ENCODE peak calls at places on chromosomes 6 and 20, in nine cellular contexts. R is mucosa of descending colon, S is HCT116, I is fibroblast of the aortic adventitia, X is AG09309, P is fibroblast of lung, N is lower leg skin, V is pancreas, D is OCI-LY7. B is an unnamed sample.
A peak's percentile ranks its signal among the peaks of the same experiment; 100 is the strongest.

GRCh38 chr6:13586936-13587542 is 12.6 kb downstream of the SIRT5 start:
- DNase-seq in N (no peak), P (peak; percentile 59), X (no peak), I (peak; percentile 18), D (no peak), S (no peak), R (no peak), V (no peak), B (peak; percentile 6)

GRCh38 chr20:49658508-49658907 is 55.2 kb downstream of the B4GALT5 start:
- DNase-seq in N (no peak), X (no peak), V (no peak), R (no peak), S (no peak), D (no peak), P (no peak), I (no peak), B (no peak)

GRCh38 chr6:35392773-35393672 is 50.7 kb downstream of the PPARD start:
- DNase-seq in I (no peak), N (no peak), S (no peak), V (no peak), D (no peak), P (no peak), R (no peak), X (no peak), B (no peak)

GRCh38 chr20:44594730-44595129 is 12.4 kb downstream of the PKIG start:
- DNase-seq in V (no peak), R (no peak), N (no peak), S (no peak), I (peak; percentile 67), X (no peak), P (peak; percentile 81), D (no peak), B (peak; percentile 88)

GRCh38 chr20:12816009-12816408 is 192.8 kb upstream of the SPTLC3 start:
- DNase-seq in I (no peak), V (no peak), S (no peak), D (no peak), X (no peak), R (no peak), P (no peak), N (no peak), B (no peak)

GRCh38 chr6:79250107-79250514 is 15.6 kb upstream of the HMGN3 start:
- DNase-seq in X (no peak), S (no peak), P (no peak), N (no peak), D (peak; percentile 33), V (no peak), I (no peak), R (no peak), B (peak; percentile 15)

GRCh38 chr6:64672131-64672530 is 1034.9 kb downstream of the EYS start:
- DNase-seq in X (no peak), R (no peak), I (no peak), N (no peak), P (no peak), S (no peak), V (no peak), D (no peak), B (no peak)

GRCh38 chr6:139407718-139408222 is 33.3 kb upstream of the CITED2 start:
- DNase-seq in D (no peak), P (peak; percentile 100), V (no peak), S (no peak), I (peak; percentile 99), N (no peak), R (no peak), X (peak; percentile 97), B (peak; percentile 88)

GRCh38 chr6:21887301-21888185 is 294.0 kb downstream of the SOX4 start:
- DNase-seq in R (no peak), P (peak; percentile 88), V (no peak), I (peak; percentile 85), N (no peak), D (no peak), X (no peak), S (no peak), B (peak; percentile 55)

GRCh38 chr6:117477988-117478852 is 4.3 kb upstream of the DCBLD1 start:
- DNase-seq in X (no peak), V (no peak), S (no peak), P (no peak), D (peak; percentile 3), I (no peak), R (no peak), N (no peak), B (peak; percentile 40)

GRCh38 chr6:151154418-151154817 is 85.3 kb upstream of the AKAP12 start:
- DNase-seq in S (no peak), D (no peak), R (no peak), V (peak; percentile 26), N (no peak), X (no peak), I (peak; percentile 24), P (no peak), B (peak; percentile 41)

GRCh38 chr6:53728570-53729194 is 63.1 kb upstream of the KLHL31 start:
- DNase-seq in R (no peak), V (peak; percentile 22), S (no peak), N (no peak), X (no peak), D (peak; percentile 33), I (peak; percentile 61), P (peak; percentile 38), B (peak; percentile 61)

GRCh38 chr6:3848380-3848779 is 793 bp upstream of the FAM50B start:
- DNase-seq in X (peak; percentile 74), P (peak; percentile 18), R (no peak), N (peak; percentile 36), S (no peak), V (no peak), D (no peak), I (no peak), B (peak; percentile 31)

GRCh38 chr6:42821846-42822245 is 40.0 kb downstream of the BICRAL start:
- DNase-seq in V (no peak), R (no peak), X (no peak), D (no peak), S (no peak), I (no peak), P (no peak), N (no peak), B (peak; percentile 26)

GRCh38 chr6:3147914-3148757 is 9.2 kb downstream of the TUBB2A start:
- DNase-seq in X (no peak), I (no peak), P (no peak), N (no peak), D (no peak), S (no peak), V (peak; percentile 81), R (no peak), B (no peak)

GRCh38 chr6:78607188-78607587 is 260.2 kb upstream of the IRAK1BP1 start:
- DNase-seq in I (peak; percentile 76), X (no peak), P (peak; percentile 90), R (no peak), N (no peak), V (no peak), S (no peak), D (no peak), B (peak; percentile 35)

DNA sequence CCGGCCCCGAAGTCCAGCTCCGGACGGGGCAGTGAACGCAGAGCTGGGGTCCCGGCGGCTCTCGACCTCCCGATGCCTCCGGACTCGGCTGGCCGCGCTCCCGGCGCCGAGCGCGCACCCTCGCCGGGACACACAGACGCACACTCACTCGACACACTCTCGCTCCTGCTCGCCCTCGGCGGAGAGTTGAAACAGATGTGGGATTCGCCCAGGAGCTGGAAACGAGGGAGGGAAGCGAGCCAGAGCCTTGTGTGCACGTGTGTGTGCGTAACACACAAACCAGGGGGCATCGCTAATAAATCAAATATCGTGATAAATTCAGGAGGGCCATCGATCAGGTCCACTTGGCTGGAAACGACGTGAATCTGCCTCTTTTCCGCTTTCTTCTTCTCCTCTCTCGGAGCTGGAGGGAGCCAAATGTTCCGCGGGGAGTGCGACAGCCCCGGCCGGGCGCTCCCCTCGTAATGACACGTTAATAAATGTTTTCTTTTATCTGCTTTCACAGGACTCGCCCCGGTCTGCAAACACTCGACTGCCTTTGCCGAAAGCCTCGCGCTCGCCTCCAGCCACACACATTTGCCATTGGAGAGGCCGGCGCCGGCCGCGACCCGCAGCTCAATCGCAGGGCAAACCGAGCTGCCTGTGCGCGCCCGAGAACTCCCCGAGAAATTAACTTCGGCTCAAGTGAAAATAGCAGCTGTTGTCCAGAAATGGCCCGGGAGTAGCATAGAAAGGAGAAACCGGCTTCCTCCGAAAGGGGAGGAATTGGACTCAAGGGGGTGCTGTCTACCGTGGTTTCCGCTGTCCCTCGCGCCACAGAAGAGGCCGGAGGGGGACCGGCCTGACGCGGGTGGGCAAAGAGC is 850 bp upstream of the SULF2 start:
- DNase-seq in S (peak; percentile 64), I (peak; percentile 76), R (peak; percentile 69), N (peak; percentile 53), X (peak; percentile 54), V (peak; percentile 61), D (no peak), P (peak; percentile 85), B (peak; percentile 90)
- H3K4me3 ChIP-seq in S (peak overlapping the region; percentile 35), I (peak overlapping the region; percentile 52), R (peak overlapping the region; percentile 11), N (peak overlapping the region; percentile 4), X (peak overlapping the region; percentile 39), V (peak overlapping the region; percentile 40), D (no peak overlapping the region), P (peak overlapping the region; percentile 11), B (peak overlapping the region; percentile 47)

DNA sequence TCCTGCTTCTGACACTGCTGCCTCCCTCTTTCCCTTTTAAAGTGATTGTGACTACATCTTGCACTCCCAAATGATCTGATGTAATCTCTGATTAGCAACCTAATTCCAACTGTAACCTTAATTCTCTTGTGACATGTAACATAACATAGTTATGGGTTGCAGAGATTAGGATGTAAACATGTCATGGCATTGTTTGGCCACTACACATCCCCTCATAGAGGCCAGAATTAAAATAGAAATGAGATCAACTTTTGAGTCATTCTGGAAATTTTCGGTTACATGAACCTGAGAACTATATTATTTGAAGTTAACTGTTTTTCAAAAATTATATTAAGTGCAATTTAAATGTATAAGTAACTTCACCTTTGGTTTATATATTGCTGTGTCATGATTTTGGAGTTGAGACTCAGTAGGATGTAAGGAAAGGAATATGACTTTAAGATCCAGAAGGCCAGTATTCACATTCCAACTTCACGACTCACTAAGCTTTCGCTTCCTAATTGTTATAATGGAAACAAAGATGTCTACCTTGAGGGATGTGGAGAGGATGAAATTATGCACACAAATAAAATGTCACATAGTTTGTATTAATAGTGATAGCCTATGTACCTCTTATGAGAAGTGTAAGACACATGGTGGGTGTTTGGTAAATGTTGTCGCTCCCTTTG is 611.9 kb upstream of the MAP3K7 start:
- DNase-seq in N (no peak), X (no peak), V (no peak), P (peak; percentile 19), I (no peak), R (no peak), S (no peak), D (no peak), B (no peak)
- TF ChIP-seq CTCF in N (no peak), X (no peak), V (no peak), P (no peak), I (no peak), R (no peak), S (no peak), D (no peak), B (no peak)

GRCh38 chr6:166365806-166366205 is 16.9 kb downstream of the MPC1 start:
- DNase-seq in S (no peak), X (no peak), N (no peak), V (no peak), I (peak; percentile 31), D (no peak), P (peak; percentile 63), R (no peak), B (peak; percentile 15)
- H3K4me3 ChIP-seq in S (no peak overlapping the region), X (no peak overlapping the region), N (no peak overlapping the region), V (no peak overlapping the region), I (no peak overlapping the region), D (no peak overlapping the region), P (no peak overlapping the region), R (no peak overlapping the region), B (no peak overlapping the region)

GRCh38 chr6:20564269-20564668 is 30.0 kb downstream of the CDKAL1 start:
- DNase-seq in D (peak; percentile 38), P (no peak), V (no peak), S (peak; percentile 19), R (no peak), N (no peak), X (no peak), I (peak; percentile 66), B (peak; percentile 50)
- TF ChIP-seq CTCF in D (peak; percentile 92), P (peak; percentile 30), V (peak; percentile 52), S (peak; percentile 62), R (peak; percentile 25), N (no peak), X (peak; percentile 22), I (peak; percentile 54), B (peak; percentile 33)

B was measured in cardiac fibroblast.